ENCODE peak calls at places on chromosomes 7 and 10, in seven cellular contexts. A is NCI-H2081; K is NCI-H1417; T is NCI-H774; N is GM23248; B is stimulated activated CD4-positive, alpha-beta T cell treated with anti-CD3 and anti-CD28 coated beads, Interleukin-1b, Interleukin-23, amount 100 ng/mL, for 4 hours; W is mucosa of descending colon. L is an unnamed sample.

GRCh38 chr7:66790725-66791124 is 50.2 kb downstream of the RABGEF1 start:
- DNase-seq in A (no peak), K (no peak), T (no peak), N (no peak), B (no peak), W (no peak), L (no peak)

GRCh38 chr7:36513393-36513792 is 123.7 kb downstream of the ANLN start:
- DNase-seq in A (no peak), K (no peak), T (no peak), N (no peak), B (no peak), W (no peak), L (no peak)

GRCh38 chr7:139618482-139619366 is 95.2 kb downstream of the CLEC2L start:
- DNase-seq in A (peak), K (no peak), T (no peak), N (peak), B (peak), W (peak), L (no peak)

GRCh38 chr10:114540191-114540590 is 117.9 kb downstream of the ABLIM1 start:
- DNase-seq in A (no peak), K (no peak), T (no peak), N (no peak), B (no peak), W (no peak), L (no peak)

GRCh38 chr10:71975891-71976725 is 11.9 kb downstream of the CHST3 start:
- DNase-seq in A (no peak), K (no peak), T (no peak), N (peak), B (no peak), W (peak), L (no peak)

GRCh38 chr10:14543048-14543903 is 212.6 kb upstream of the FRMD4A start:
- DNase-seq in A (peak), K (no peak), T (no peak), N (peak), B (no peak), W (no peak), L (peak)

GRCh38 chr10:47095211-47095610 is 184.0 kb downstream of the PTPN20 start:
- DNase-seq in A (no peak), K (no peak), T (no peak), N (no peak), B (no peak), W (no peak), L (no peak)

GRCh38 chr10:20147679-20148078 is 331.4 kb downstream of the PLXDC2 start:
- DNase-seq in A (no peak), K (no peak), T (no peak), N (no peak), B (no peak), W (no peak), L (no peak)

GRCh38 chr10:33897255-33897893 is 562.9 kb upstream of the NRP1 start:
- DNase-seq in A (no peak), K (peak), T (no peak), N (peak), B (no peak), W (no peak), L (no peak)

GRCh38 chr7:43954524-43955228 is 28.4 kb downstream of the UBE2D4 start:
- DNase-seq in A (peak), K (no peak), T (no peak), N (peak), B (no peak), W (peak), L (peak)